ENCODE peak calls at places on chromosome 11, in ten cellular contexts. One of them, this sample, is unnamed.

GRCh38 chr11:12236744-12237101 is 126.3 kb downstream of the MICAL2 start:
- DNase-seq in cardiac muscle cell: no peak
- DNase-seq in stomach: no peak
- DNase-seq in gastrocnemius medialis: no peak
- DNase-seq in GM10248: no peak
- DNase-seq in right lobe of liver: no peak
- DNase-seq in heart right ventricle: no peak
- DNase-seq in AG09309: no peak
- DNase-seq in lower lobe of right lung: no peak
- DNase-seq in K562: no peak
- DNase-seq in this sample: no peak

GRCh38 chr11:99015634-99016454 is 4.9 kb upstream of the CNTN5 start:
- DNase-seq in cardiac muscle cell: peak
- DNase-seq in stomach: no peak
- DNase-seq in gastrocnemius medialis: no peak
- DNase-seq in GM10248: peak
- DNase-seq in right lobe of liver: no peak
- DNase-seq in heart right ventricle: no peak
- DNase-seq in AG09309: peak
- DNase-seq in lower lobe of right lung: no peak
- DNase-seq in K562: peak
- DNase-seq in this sample: no peak

GRCh38 chr11:88629496-88629895 is 292.0 kb upstream of the CTSC start:
- DNase-seq in cardiac muscle cell: no peak
- DNase-seq in stomach: no peak
- DNase-seq in gastrocnemius medialis: no peak
- DNase-seq in GM10248: no peak
- DNase-seq in right lobe of liver: no peak
- DNase-seq in heart right ventricle: no peak
- DNase-seq in AG09309: no peak
- DNase-seq in lower lobe of right lung: no peak
- DNase-seq in K562: no peak
- DNase-seq in this sample: no peak

GRCh38 chr11:69771466-69771865 is 3.7 kb downstream of the FGF4 start:
- DNase-seq in cardiac muscle cell: no peak
- DNase-seq in stomach: no peak
- DNase-seq in gastrocnemius medialis: no peak
- DNase-seq in GM10248: no peak
- DNase-seq in right lobe of liver: no peak
- DNase-seq in heart right ventricle: no peak
- DNase-seq in AG09309: no peak
- DNase-seq in lower lobe of right lung: no peak
- DNase-seq in K562: no peak
- DNase-seq in this sample: no peak

GRCh38 chr11:24082860-24083259 is 414.0 kb upstream of the LUZP2 start:
- DNase-seq in cardiac muscle cell: no peak
- DNase-seq in stomach: no peak
- DNase-seq in gastrocnemius medialis: no peak
- DNase-seq in GM10248: no peak
- DNase-seq in right lobe of liver: no peak
- DNase-seq in heart right ventricle: no peak
- DNase-seq in AG09309: no peak
- DNase-seq in lower lobe of right lung: no peak
- DNase-seq in K562: no peak
- DNase-seq in this sample: no peak

GRCh38 chr11:61481806-61482205 is 26.7 kb upstream of the LRRC10B start:
- DNase-seq in cardiac muscle cell: no peak
- DNase-seq in stomach: no peak
- DNase-seq in gastrocnemius medialis: no peak
- DNase-seq in GM10248: no peak
- DNase-seq in right lobe of liver: no peak
- DNase-seq in heart right ventricle: no peak
- DNase-seq in AG09309: no peak
- DNase-seq in lower lobe of right lung: no peak
- DNase-seq in K562: no peak
- DNase-seq in this sample: no peak

GRCh38 chr11:95443386-95443785 is 212.4 kb upstream of the SESN3 start:
- DNase-seq in cardiac muscle cell: no peak
- DNase-seq in stomach: no peak
- DNase-seq in gastrocnemius medialis: no peak
- DNase-seq in GM10248: peak
- DNase-seq in right lobe of liver: no peak
- DNase-seq in heart right ventricle: no peak
- DNase-seq in AG09309: no peak
- DNase-seq in lower lobe of right lung: no peak
- DNase-seq in K562: peak
- DNase-seq in this sample: no peak

GRCh38 chr11:36257351-36257750 is 31.9 kb downstream of the COMMD9 start:
- DNase-seq in cardiac muscle cell: peak
- DNase-seq in stomach: no peak
- DNase-seq in gastrocnemius medialis: no peak
- DNase-seq in GM10248: no peak
- DNase-seq in right lobe of liver: no peak
- DNase-seq in heart right ventricle: no peak
- DNase-seq in AG09309: no peak
- DNase-seq in lower lobe of right lung: no peak
- DNase-seq in K562: no peak
- DNase-seq in this sample: no peak

GRCh38 chr11:103395612-103396011 is 286.4 kb downstream of the DYNC2H1 start:
- DNase-seq in cardiac muscle cell: peak
- DNase-seq in stomach: no peak
- DNase-seq in gastrocnemius medialis: no peak
- DNase-seq in GM10248: no peak
- DNase-seq in right lobe of liver: no peak
- DNase-seq in heart right ventricle: no peak
- DNase-seq in AG09309: peak
- DNase-seq in lower lobe of right lung: no peak
- DNase-seq in K562: no peak
- DNase-seq in this sample: no peak

GRCh38 chr11:93034640-93035039 is 65.2 kb downstream of the MTNR1B start:
- DNase-seq in cardiac muscle cell: no peak
- DNase-seq in stomach: no peak
- DNase-seq in gastrocnemius medialis: no peak
- DNase-seq in GM10248: no peak
- DNase-seq in right lobe of liver: peak
- DNase-seq in heart right ventricle: no peak
- DNase-seq in AG09309: no peak
- DNase-seq in lower lobe of right lung: no peak
- DNase-seq in K562: no peak
- DNase-seq in this sample: no peak

GRCh38 chr11:69066122-69067112 is 17.7 kb downstream of the TPCN2 start:
- DNase-seq in cardiac muscle cell: no peak
- DNase-seq in stomach: no peak
- DNase-seq in gastrocnemius medialis: no peak
- DNase-seq in GM10248: no peak
- DNase-seq in right lobe of liver: no peak
- DNase-seq in heart right ventricle: peak
- DNase-seq in AG09309: no peak
- DNase-seq in lower lobe of right lung: no peak
- DNase-seq in K562: no peak
- DNase-seq in this sample: peak

GRCh38 chr11:119590651-119591308 is 138.2 kb downstream of the NECTIN1 start:
- DNase-seq in cardiac muscle cell: no peak
- DNase-seq in stomach: peak
- DNase-seq in gastrocnemius medialis: no peak
- DNase-seq in GM10248: no peak
- DNase-seq in right lobe of liver: no peak
- DNase-seq in heart right ventricle: no peak
- DNase-seq in AG09309: no peak
- DNase-seq in lower lobe of right lung: no peak
- DNase-seq in K562: peak
- DNase-seq in this sample: no peak

GRCh38 chr11:94873910-94874575 is 99.3 kb downstream of the CWC15 start:
- DNase-seq in cardiac muscle cell: peak
- DNase-seq in stomach: no peak
- DNase-seq in gastrocnemius medialis: no peak
- DNase-seq in GM10248: no peak
- DNase-seq in right lobe of liver: no peak
- DNase-seq in heart right ventricle: no peak
- DNase-seq in AG09309: no peak
- DNase-seq in lower lobe of right lung: no peak
- DNase-seq in K562: no peak
- DNase-seq in this sample: no peak

GRCh38 chr11:110196241-110196754 is 100.1 kb downstream of the RDX start:
- DNase-seq in cardiac muscle cell: peak
- DNase-seq in stomach: no peak
- DNase-seq in gastrocnemius medialis: no peak
- DNase-seq in GM10248: no peak
- DNase-seq in right lobe of liver: no peak
- DNase-seq in heart right ventricle: no peak
- DNase-seq in AG09309: no peak
- DNase-seq in lower lobe of right lung: no peak
- DNase-seq in K562: no peak
- DNase-seq in this sample: no peak

GRCh38 chr11:2816941-2817421 is 68.6 kb downstream of the CDKN1C start:
- DNase-seq in cardiac muscle cell: peak
- DNase-seq in stomach: no peak
- DNase-seq in gastrocnemius medialis: no peak
- DNase-seq in GM10248: no peak
- DNase-seq in right lobe of liver: no peak
- DNase-seq in heart right ventricle: no peak
- DNase-seq in AG09309: peak
- DNase-seq in lower lobe of right lung: peak
- DNase-seq in K562: no peak
- DNase-seq in this sample: peak

DNA sequence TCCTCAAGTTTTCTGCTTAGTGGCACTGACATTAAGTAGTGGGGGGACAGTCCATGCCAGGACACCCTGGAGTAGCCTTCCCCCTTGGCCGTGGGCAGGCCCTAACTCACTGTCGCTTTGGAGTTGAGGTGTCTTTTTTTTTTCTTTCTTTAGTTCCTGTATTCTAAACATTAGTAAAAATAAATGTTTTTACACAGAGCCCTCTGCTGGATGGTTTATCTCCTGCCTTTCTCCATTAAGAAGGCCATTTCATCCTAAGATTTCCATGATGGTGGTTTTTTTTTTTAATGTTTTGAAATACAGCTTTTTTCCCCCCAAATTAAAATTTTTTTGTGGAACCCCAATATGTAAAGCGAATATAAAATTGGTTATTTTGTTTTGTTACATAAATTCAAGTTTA is 1.8 kb upstream of the TIGD3 start:
- DNase-seq in cardiac muscle cell: peak
- DNase-seq in stomach: no peak
- DNase-seq in gastrocnemius medialis: no peak
- DNase-seq in GM10248: no peak
- DNase-seq in right lobe of liver: no peak
- DNase-seq in heart right ventricle: no peak
- DNase-seq in AG09309: no peak
- DNase-seq in lower lobe of right lung: no peak
- DNase-seq in K562: no peak
- DNase-seq in this sample: no peak
- TF ChIP-seq CTCF in cardiac muscle cell: peak
- TF ChIP-seq CTCF in stomach: no peak
- TF ChIP-seq CTCF in gastrocnemius medialis: no peak
- TF ChIP-seq CTCF in GM10248: peak
- TF ChIP-seq CTCF in right lobe of liver: peak
- TF ChIP-seq CTCF in heart right ventricle: peak
- TF ChIP-seq CTCF in AG09309: peak
- TF ChIP-seq CTCF in lower lobe of right lung: no peak
- TF ChIP-seq CTCF in K562: peak
- TF ChIP-seq CTCF in this sample: no peak

GRCh38 chr11:8338138-8338537 is 74.5 kb upstream of the LMO1 start:
- DNase-seq in cardiac muscle cell: peak
- DNase-seq in stomach: peak
- DNase-seq in gastrocnemius medialis: no peak
- DNase-seq in GM10248: peak
- DNase-seq in right lobe of liver: peak
- DNase-seq in heart right ventricle: peak
- DNase-seq in AG09309: no peak
- DNase-seq in lower lobe of right lung: peak
- DNase-seq in K562: peak
- DNase-seq in this sample: no peak
- TF ChIP-seq CTCF in cardiac muscle cell: peak
- TF ChIP-seq CTCF in stomach: no peak
- TF ChIP-seq CTCF in gastrocnemius medialis: peak
- TF ChIP-seq CTCF in GM10248: peak
- TF ChIP-seq CTCF in right lobe of liver: peak
- TF ChIP-seq CTCF in heart right ventricle: peak
- TF ChIP-seq CTCF in AG09309: peak
- TF ChIP-seq CTCF in lower lobe of right lung: peak
- TF ChIP-seq CTCF in K562: peak
- TF ChIP-seq CTCF in this sample: peak

GRCh38 chr11:125428486-125429173 is 67.4 kb downstream of the FEZ1 start:
- DNase-seq in cardiac muscle cell: no peak
- DNase-seq in stomach: no peak
- DNase-seq in gastrocnemius medialis: no peak
- DNase-seq in GM10248: no peak
- DNase-seq in right lobe of liver: no peak
- DNase-seq in heart right ventricle: no peak
- DNase-seq in AG09309: no peak
- DNase-seq in lower lobe of right lung: no peak
- DNase-seq in K562: peak
- DNase-seq in this sample: no peak
- TF ChIP-seq CTCF in cardiac muscle cell: no peak
- TF ChIP-seq CTCF in stomach: no peak
- TF ChIP-seq CTCF in gastrocnemius medialis: no peak
- TF ChIP-seq CTCF in GM10248: no peak
- TF ChIP-seq CTCF in right lobe of liver: no peak
- TF ChIP-seq CTCF in heart right ventricle: no peak
- TF ChIP-seq CTCF in AG09309: peak
- TF ChIP-seq CTCF in lower lobe of right lung: no peak
- TF ChIP-seq CTCF in K562: peak
- TF ChIP-seq CTCF in this sample: no peak

DNA sequence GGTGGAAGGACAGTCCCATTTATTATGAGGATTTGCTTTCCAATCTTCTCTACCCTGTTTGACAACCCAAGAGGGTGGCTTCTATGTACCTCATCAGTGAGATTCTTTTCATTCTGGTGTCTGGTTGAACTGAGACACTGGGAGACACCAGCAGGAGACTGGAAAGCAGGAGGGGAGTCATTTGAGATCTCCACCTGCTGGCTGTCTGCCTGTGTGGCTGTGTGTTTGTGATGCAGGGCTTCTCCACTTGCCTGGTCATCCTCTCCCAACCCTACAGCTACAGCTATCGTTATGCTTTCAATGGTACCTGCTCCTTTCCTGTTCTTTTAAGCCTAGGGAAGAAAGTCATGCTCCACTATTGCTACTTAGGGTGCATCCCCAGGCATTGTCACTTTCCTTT is 48.6 kb downstream of the MRGPRX1 start:
- DNase-seq in cardiac muscle cell: no peak
- DNase-seq in stomach: no peak
- DNase-seq in gastrocnemius medialis: no peak
- DNase-seq in GM10248: no peak
- DNase-seq in right lobe of liver: no peak
- DNase-seq in heart right ventricle: no peak
- DNase-seq in AG09309: no peak
- DNase-seq in lower lobe of right lung: no peak
- DNase-seq in K562: no peak
- DNase-seq in this sample: no peak
- TF ChIP-seq CTCF in cardiac muscle cell: no peak
- TF ChIP-seq CTCF in stomach: no peak
- TF ChIP-seq CTCF in gastrocnemius medialis: no peak
- TF ChIP-seq CTCF in GM10248: no peak
- TF ChIP-seq CTCF in right lobe of liver: no peak
- TF ChIP-seq CTCF in heart right ventricle: no peak
- TF ChIP-seq CTCF in AG09309: no peak
- TF ChIP-seq CTCF in lower lobe of right lung: no peak
- TF ChIP-seq CTCF in K562: no peak
- TF ChIP-seq CTCF in this sample: no peak

GRCh38 chr11:6900327-6900999 is 8.2 kb upstream of the OR2D2 start:
- DNase-seq in cardiac muscle cell: no peak
- DNase-seq in stomach: no peak
- DNase-seq in gastrocnemius medialis: no peak
- DNase-seq in GM10248: no peak
- DNase-seq in right lobe of liver: no peak
- DNase-seq in heart right ventricle: no peak
- DNase-seq in AG09309: no peak
- DNase-seq in lower lobe of right lung: no peak
- DNase-seq in K562: no peak
- DNase-seq in this sample: no peak
- TF ChIP-seq CTCF in cardiac muscle cell: no peak
- TF ChIP-seq CTCF in stomach: no peak
- TF ChIP-seq CTCF in gastrocnemius medialis: no peak
- TF ChIP-seq CTCF in GM10248: no peak
- TF ChIP-seq CTCF in right lobe of liver: no peak
- TF ChIP-seq CTCF in heart right ventricle: no peak
- TF ChIP-seq CTCF in AG09309: no peak
- TF ChIP-seq CTCF in lower lobe of right lung: no peak
- TF ChIP-seq CTCF in K562: no peak
- TF ChIP-seq CTCF in this sample: no peak